ENCODE peak calls at places on chromosomes 11 and 22, in five cellular contexts. H is HEK293T, B is D341Med, F is GM04504, L is NCI-H345. Y is an unnamed sample.

GRCh38 chr11:6677018-6677417 is 6.1 kb downstream of the MRPL17 start:
- DNase-seq in H (no peak), B (no peak), F (no peak), L (no peak), Y (no peak)

GRCh38 chr22:31377609-31378008 is 21.8 kb upstream of the DRG1 start:
- DNase-seq in H (no peak), B (no peak), F (no peak), L (no peak), Y (no peak)

GRCh38 chr22:22410121-22410520 is 98.4 kb downstream of the ZNF280B start:
- DNase-seq in H (no peak), B (peak; percentile 69), F (no peak), L (no peak), Y (no peak)

GRCh38 chr22:40036591-40037225 is 42.0 kb downstream of the FAM83F start:
- DNase-seq in H (peak; percentile 88), B (peak; percentile 85), F (peak; percentile 31), L (peak; percentile 39), Y (peak; percentile 17)

GRCh38 chr11:77223797-77224196 is 77.7 kb downstream of the GDPD4 start:
- DNase-seq in H (no peak), B (no peak), F (no peak), L (no peak), Y (no peak)

GRCh38 chr11:68256331-68256741 is 15.4 kb downstream of the C11orf24 start:
- DNase-seq in H (no peak), B (no peak), F (no peak), L (no peak), Y (no peak)

GRCh38 chr11:66976048-66976467 is 954 bp downstream of the C11orf86 start:
- DNase-seq in H (peak; percentile 67), B (peak; percentile 73), F (no peak), L (no peak), Y (no peak)

GRCh38 chr11:95076416-95076815 is 9.7 kb downstream of the SRSF8 start:
- DNase-seq in H (no peak), B (no peak), F (no peak), L (no peak), Y (no peak)

GRCh38 chr22:25174156-25174887 is 25.3 kb upstream of the CRYBB3 start:
- DNase-seq in H (no peak), B (no peak), F (no peak), L (no peak), Y (no peak)

GRCh38 chr11:2750101-2750509 is 50.3 kb upstream of the KCNQ1OT1 start:
- DNase-seq in H (no peak), B (no peak), F (no peak), L (no peak), Y (no peak)

GRCh38 chr11:44484211-44484610 is 81.3 kb upstream of the CD82 start:
- DNase-seq in H (peak; percentile 48), B (peak; percentile 52), F (peak; percentile 11), L (no peak), Y (no peak)

GRCh38 chr11:61690706-61691377 is 10.7 kb downstream of the DAGLA start:
- DNase-seq in H (no peak), B (no peak), F (no peak), L (peak; percentile 88), Y (no peak)

GRCh38 chr11:832529-833113 is at the start of gene CD151:
- DNase-seq in H (peak; percentile 64), B (peak; percentile 84), F (no peak), L (peak; percentile 59), Y (no peak)

GRCh38 chr11:110490886-110491285 is 61.1 kb downstream of the FDX1 start:
- DNase-seq in H (no peak), B (no peak), F (peak; percentile 23), L (no peak), Y (peak; percentile 31)

GRCh38 chr11:120511116-120511803 is at the start of gene GRIK4:
- DNase-seq in H (peak; percentile 93), B (peak; percentile 95), F (peak; percentile 38), L (peak; percentile 79), Y (no peak)

GRCh38 chr11:111569476-111569875 is 29.0 kb downstream of the LAYN start:
- DNase-seq in H (no peak), B (no peak), F (no peak), L (no peak), Y (no peak)

GRCh38 chr11:104163100-104164027 is 583 bp downstream of the PDGFD start:
- DNase-seq in H (no peak), B (peak; percentile 9), F (no peak), L (peak; percentile 14), Y (no peak)

GRCh38 chr11:4076774-4077173 is 17.8 kb upstream of the RRM1 start:
- DNase-seq in H (no peak), B (no peak), F (no peak), L (no peak), Y (no peak)

GRCh38 chr22:32996702-32997101 is 61.5 kb downstream of the SYN3 start:
- DNase-seq in H (no peak), B (no peak), F (no peak), L (no peak), Y (no peak)

GRCh38 chr22:40469181-40469580 is 98.8 kb downstream of the SGSM3 start:
- DNase-seq in H (no peak), B (peak; percentile 47), F (no peak), L (no peak), Y (no peak)

GRCh38 chr11:61022311-61023085 is 51.0 kb downstream of the CD6 start:
- DNase-seq in H (no peak), B (no peak), F (no peak), L (no peak), Y (no peak)

GRCh38 chr11:67345949-67346819 is 7.2 kb downstream of the POLD4 start:
- DNase-seq in H (no peak), B (no peak), F (no peak), L (no peak), Y (no peak)

GRCh38 chr22:43253839-43254238 is 66.9 kb upstream of the TTLL12 start:
- DNase-seq in H (no peak), B (no peak), F (no peak), L (no peak), Y (no peak)

GRCh38 chr22:17368727-17369552 is at the start of gene CECR2:
- DNase-seq in H (peak; percentile 82), B (peak; percentile 79), F (no peak), L (peak; percentile 55), Y (no peak)

GRCh38 chr11:11640996-11641395 is 19.2 kb upstream of the GALNT18 start:
- DNase-seq in H (no peak), B (no peak), F (no peak), L (no peak), Y (no peak)

GRCh38 chr11:62132188-62132587 is 8.4 kb downstream of the INCENP start:
- DNase-seq in H (no peak), B (peak; percentile 12), F (no peak), L (no peak), Y (no peak)

GRCh38 chr22:32721328-32722180 is 80.0 kb upstream of the TIMP3 start:
- DNase-seq in H (no peak), B (no peak), F (no peak), L (no peak), Y (no peak)

GRCh38 chr11:60873533-60873932 is 6.2 kb downstream of the ZP1 start:
- DNase-seq in H (no peak), B (no peak), F (no peak), L (no peak), Y (no peak)

GRCh38 chr11:1879342-1879940 is 12.3 kb downstream of the PRR33 start:
- DNase-seq in H (no peak), B (peak; percentile 22), F (no peak), L (no peak), Y (no peak)

GRCh38 chr22:17228725-17229126 is 9.5 kb upstream of the ADA2 start:
- DNase-seq in H (no peak), B (no peak), F (no peak), L (no peak), Y (no peak)